ENCODE peak calls at places on chromosome 15, in five cellular contexts. Z is fibroblast of lung, Y is keratinocyte, D is mesenchymal stem cell, N is HCT116. J is an unnamed sample.

GRCh38 chr15:55627730-55628368 is 39.7 kb upstream of the PYGO1 start:
- DNase-seq in Z (peak; percentile 93), Y (peak; percentile 67), D (peak; percentile 92), N (peak; percentile 92), J (peak; percentile 94)

GRCh38 chr15:90099072-90099867 is 3.0 kb downstream of the IDH2 start:
- DNase-seq in Z (no peak), Y (no peak), D (no peak), N (no peak), J (peak; percentile 65)

GRCh38 chr15:70014860-70015490 is 82.7 kb downstream of the TLE3 start:
- DNase-seq in Z (no peak), Y (no peak), D (no peak), N (no peak), J (peak; percentile 15)

GRCh38 chr15:34699968-34700640 is 54.7 kb downstream of the GJD2 start:
- DNase-seq in Z (no peak), Y (no peak), D (no peak), N (no peak), J (no peak)

GRCh38 chr15:38073278-38073930 is 139.0 kb downstream of the TMCO5A start:
- DNase-seq in Z (peak; percentile 60), Y (no peak), D (peak; percentile 50), N (peak; percentile 28), J (no peak)

GRCh38 chr15:33565099-33565498 is 254.3 kb downstream of the RYR3 start:
- DNase-seq in Z (peak; percentile 88), Y (no peak), D (no peak), N (no peak), J (peak; percentile 29)

GRCh38 chr15:98581715-98582114 is 66.6 kb upstream of the IGF1R start:
- DNase-seq in Z (no peak), Y (no peak), D (no peak), N (no peak), J (no peak)

GRCh38 chr15:55530861-55531313 is 22.9 kb upstream of the DNAAF4 start:
- DNase-seq in Z (peak; percentile 89), Y (no peak), D (peak; percentile 29), N (no peak), J (no peak)

GRCh38 chr15:79960502-79961217 is 10.3 kb downstream of the BCL2A1 start:
- DNase-seq in Z (peak; percentile 60), Y (no peak), D (peak; percentile 12), N (no peak), J (no peak)

GRCh38 chr15:89731275-89731674 is 19.8 kb downstream of the MESP1 start:
- DNase-seq in Z (no peak), Y (no peak), D (no peak), N (no peak), J (no peak)

GRCh38 chr15:63582179-63582578 is 15.0 kb upstream of the FBXL22 start:
- DNase-seq in Z (no peak), Y (no peak), D (no peak), N (no peak), J (no peak)

DNA sequence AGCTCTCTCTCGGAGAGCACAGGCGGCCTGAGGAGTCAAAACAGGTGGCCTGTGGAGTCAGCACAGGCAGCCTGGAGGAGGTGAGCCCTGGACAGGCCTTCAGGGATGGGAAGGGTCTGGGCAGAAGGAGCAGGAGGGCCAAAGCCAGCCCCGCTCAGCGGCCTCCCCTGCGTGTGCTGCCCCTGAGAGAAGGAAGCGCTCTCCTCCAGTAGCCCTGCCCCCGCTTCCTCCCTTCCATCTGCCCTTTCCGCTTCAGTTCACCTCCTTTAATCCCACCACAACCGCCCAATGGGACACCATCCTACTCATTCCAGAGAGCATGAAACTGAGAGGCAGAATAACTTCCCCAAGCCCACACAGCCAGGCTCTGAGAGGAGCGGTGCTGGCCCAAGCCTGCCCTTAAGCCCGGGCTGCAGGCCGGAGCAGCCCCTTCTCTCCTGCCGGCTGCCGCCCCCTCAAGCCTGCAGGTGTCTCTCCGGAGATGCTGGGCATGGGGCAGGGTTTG is 3.2 kb upstream of the NR2E3 start:
- DNase-seq in Z (no peak), Y (no peak), D (peak; percentile 10), N (no peak), J (peak; percentile 68)
- H2AFZ ChIP-seq in Z (no peak overlapping the region), Y (no peak overlapping the region), D (peak overlapping the region; percentile 3), N (no peak overlapping the region), J (no peak overlapping the region)

DNA sequence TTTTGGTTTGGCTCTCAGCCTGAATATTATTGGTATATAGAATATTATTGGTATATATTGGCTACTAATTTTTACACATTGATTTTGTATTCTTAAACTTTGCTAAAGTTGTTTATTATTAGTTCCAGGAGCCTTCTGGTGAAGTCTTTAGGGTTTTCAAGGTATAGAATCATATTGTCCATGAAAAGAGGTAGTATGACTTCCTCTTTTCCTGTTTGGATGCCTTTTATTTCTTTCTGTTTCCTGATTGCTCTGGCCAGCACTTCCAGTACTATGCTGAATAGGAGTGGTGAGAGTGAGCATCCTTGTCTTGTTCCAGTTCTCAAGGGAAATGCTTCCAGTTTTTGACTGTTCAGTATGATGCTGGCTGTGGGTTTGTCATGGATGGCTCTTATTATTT is 107.3 kb upstream of the LIPC start:
- DNase-seq in Z (no peak), Y (no peak), D (no peak), N (no peak), J (no peak)
- H3K4me2 ChIP-seq in Z (no peak overlapping the region), Y (no peak overlapping the region), D (no peak overlapping the region), N (no peak overlapping the region), J (no peak overlapping the region)

GRCh38 chr15:60917469-60918130 is 311.5 kb downstream of the RORA start:
- DNase-seq in Z (peak; percentile 44), Y (no peak), D (peak; percentile 23), N (no peak), J (no peak)
- H3K4me3 ChIP-seq in Z (no peak overlapping the region), Y (no peak overlapping the region), D (no peak overlapping the region), N (no peak overlapping the region), J (peak overlapping the region; percentile 32)

GRCh38 chr15:31293655-31294054 is 33.0 kb upstream of the KLF13 start:
- DNase-seq in Z (no peak), Y (no peak), D (no peak), N (no peak), J (no peak)

GRCh38 chr15:31294067-31294466 is 32.6 kb upstream of the KLF13 start:
- DNase-seq in Z (no peak), Y (no peak), D (no peak), N (no peak), J (no peak)

GRCh38 chr15:31291048-31291578 is 35.5 kb upstream of the KLF13 start:
- DNase-seq in Z (no peak), Y (no peak), D (no peak), N (no peak), J (no peak)

GRCh38 chr15:31295660-31296059 is 31.0 kb upstream of the KLF13 start:
- DNase-seq in Z (no peak), Y (no peak), D (no peak), N (no peak), J (no peak)

DNA sequence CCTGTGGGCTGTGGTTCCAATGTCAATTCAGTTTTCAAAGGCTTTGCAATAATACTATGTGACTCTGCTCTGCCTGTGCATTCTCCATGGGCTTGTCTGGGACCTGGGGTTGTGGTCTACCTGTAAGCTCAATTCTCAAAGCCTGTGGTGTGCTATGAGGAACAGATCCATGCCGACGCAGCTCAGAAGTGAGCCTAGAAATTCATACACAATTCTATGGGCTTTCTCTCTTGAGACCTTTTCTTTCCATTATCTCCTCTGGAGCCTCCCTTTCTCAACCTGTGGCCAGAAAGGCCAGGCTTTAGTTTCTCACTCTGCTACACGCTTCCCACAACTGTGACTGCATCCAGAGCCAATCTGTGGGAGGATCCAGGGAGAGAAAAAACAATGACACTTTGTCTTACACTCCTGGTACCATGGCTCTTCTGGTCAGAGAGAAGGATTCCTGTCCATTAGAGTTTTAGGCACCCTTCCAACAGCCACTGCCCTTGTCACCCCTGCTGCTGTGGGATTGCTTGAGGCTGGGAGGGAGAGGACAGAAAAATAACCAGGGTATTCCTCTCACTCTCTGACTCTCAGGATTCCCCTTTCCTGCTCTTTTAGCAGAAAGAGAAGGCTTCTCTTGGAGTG is 34.1 kb upstream of the KLF13 start:
- DNase-seq in Z (no peak), Y (no peak), D (no peak), N (no peak), J (no peak)
- H2AFZ ChIP-seq in Z (no peak overlapping the region), Y (no peak overlapping the region), D (no peak overlapping the region), N (no peak overlapping the region), J (no peak overlapping the region)

GRCh38 chr15:76947454-76947853 is 15.9 kb downstream of the RCN2 start:
- DNase-seq in Z (no peak), Y (no peak), D (no peak), N (no peak), J (no peak)
- H3K4me2 ChIP-seq in Z (no peak overlapping the region), Y (no peak overlapping the region), D (no peak overlapping the region), N (no peak overlapping the region), J (no peak overlapping the region)

GRCh38 chr15:29139540-29140459 is 129.8 kb downstream of the NSMCE3 start:
- DNase-seq in Z (peak; percentile 23), Y (no peak), D (peak; percentile 35), N (peak; percentile 16), J (peak; percentile 98)
- H3K4me3 ChIP-seq in Z (no peak overlapping the region), Y (no peak overlapping the region), D (no peak overlapping the region), N (peak overlapping the region; percentile 17), J (peak overlapping the region; percentile 55)

DNA sequence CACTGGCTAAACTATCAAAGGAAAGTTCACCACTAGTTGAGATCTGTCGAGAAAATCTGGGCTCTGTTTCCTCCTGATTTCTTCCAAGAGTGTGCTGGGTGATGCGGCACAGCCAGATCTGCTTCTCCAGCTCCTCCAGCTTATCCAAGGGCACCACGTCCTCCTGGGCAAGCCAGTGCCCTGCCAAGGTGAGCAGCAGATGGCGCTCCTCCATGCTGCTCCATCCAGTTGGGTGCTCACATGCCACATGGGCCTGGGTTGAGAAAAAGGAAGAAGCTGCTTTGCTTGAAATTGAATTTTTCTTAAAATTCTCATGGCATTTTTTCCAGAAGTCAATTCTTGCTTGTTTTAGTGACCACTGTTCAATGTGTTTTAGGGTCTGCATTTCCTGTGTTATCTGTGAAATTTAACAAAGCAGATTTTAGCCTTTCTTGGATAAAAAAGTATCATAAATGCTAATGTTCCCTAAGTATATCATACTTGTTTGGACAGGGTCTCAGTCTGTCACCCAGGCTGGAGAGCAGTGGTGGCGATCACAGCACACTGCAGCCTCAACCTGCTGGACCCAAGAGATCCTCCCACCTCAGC is 47.3 kb downstream of the EIF3J start:
- DNase-seq in Z (peak; percentile 21), Y (no peak), D (peak; percentile 23), N (peak; percentile 26), J (no peak)
- H2AFZ ChIP-seq in Z (no peak overlapping the region), Y (no peak overlapping the region), D (no peak overlapping the region), N (no peak overlapping the region), J (no peak overlapping the region)

DNA sequence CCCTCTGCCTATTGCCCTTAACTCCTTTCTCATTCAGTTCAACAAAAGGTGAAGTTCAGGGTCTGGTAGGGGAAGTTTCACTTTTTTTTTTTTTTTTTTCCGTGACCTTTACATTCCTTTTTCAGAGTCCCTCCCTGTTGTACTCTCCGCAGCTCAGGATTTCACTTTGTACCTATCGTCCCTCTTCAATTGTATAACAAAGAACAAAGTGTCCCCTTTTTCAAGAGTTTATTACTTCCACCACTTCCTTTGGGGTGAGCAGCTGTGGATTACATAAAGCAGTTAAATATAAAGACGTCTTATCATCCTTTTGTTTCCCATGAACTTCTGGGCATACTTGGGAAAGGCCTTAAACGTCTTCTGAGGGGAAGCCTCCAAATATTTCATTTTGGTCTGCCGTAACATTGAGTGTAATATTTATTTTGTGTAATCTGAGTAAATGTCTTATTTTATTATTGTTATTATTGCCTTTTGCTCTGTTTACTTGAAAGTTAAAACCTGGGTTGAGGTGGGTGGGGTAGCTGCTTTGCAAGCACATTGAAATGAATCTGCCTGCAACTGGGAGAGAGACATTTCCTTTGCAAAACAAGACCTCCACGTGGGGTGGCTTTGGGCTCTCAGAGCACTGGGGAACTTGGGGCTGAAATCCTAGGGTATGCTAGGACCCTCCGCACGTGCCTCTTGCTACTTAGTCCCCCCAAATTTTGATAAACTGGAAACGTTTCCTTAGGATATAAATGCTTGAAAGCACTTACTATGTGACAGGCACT is 169.3 kb downstream of the MCTP2 start:
- DNase-seq in Z (no peak), Y (no peak), D (no peak), N (no peak), J (no peak)
- H3K4me2 ChIP-seq in Z (no peak overlapping the region), Y (no peak overlapping the region), D (no peak overlapping the region), N (no peak overlapping the region), J (no peak overlapping the region)